ENCODE peak calls at places on chromosomes 7 and 10, in nine cellular contexts. R is stimulated activated CD4-positive, alpha-beta T cell treated with anti-CD3 and anti-CD28 coated beads, Interleukin-1b, Interleukin-23, amount 100 ng/mL, for 4 hours; T is T-cell; H is kidney glomerular epithelial cell; C is neural progenitor cell; B is cardiac septum; Y is AG04450; F is cardiac fibroblast; N is astrocyte of the spinal cord. V is an unnamed sample.
A peak's percentile ranks its signal among the peaks of the same experiment; 100 is the strongest.

GRCh38 chr7:151823783-151824182 is 53.1 kb downstream of the PRKAG2 start:
- DNase-seq in R (no peak), T (no peak), H (no peak), C (no peak), B (no peak), Y (no peak), F (no peak), N (no peak), V (no peak)

GRCh38 chr10:119209050-119209735 is 1.8 kb downstream of the GRK5 start:
- DNase-seq in R (peak; percentile 42), T (peak; percentile 62), H (peak; percentile 31), C (peak; percentile 83), B (peak; percentile 78), Y (no peak), F (peak; percentile 85), N (peak; percentile 69), V (no peak)

GRCh38 chr10:29751686-29752085 is 116.9 kb upstream of the SVIL start:
- DNase-seq in R (no peak), T (no peak), H (no peak), C (no peak), B (no peak), Y (no peak), F (no peak), N (no peak), V (no peak)

GRCh38 chr10:131852161-131852822 is 48.5 kb upstream of the PPP2R2D start:
- DNase-seq in R (no peak), T (no peak), H (no peak), C (no peak), B (peak; percentile 67), Y (no peak), F (no peak), N (no peak), V (no peak)

GRCh38 chr7:135601182-135601581 is 43.5 kb downstream of the NUP205 start:
- DNase-seq in R (no peak), T (no peak), H (no peak), C (no peak), B (no peak), Y (no peak), F (peak; percentile 22), N (peak; percentile 41), V (peak; percentile 4)

GRCh38 chr10:60238408-60239100 is 151.1 kb downstream of the ANK3 start:
- DNase-seq in R (no peak), T (no peak), H (peak; percentile 6), C (peak; percentile 37), B (no peak), Y (peak; percentile 30), F (peak; percentile 80), N (peak; percentile 64), V (peak; percentile 27)

GRCh38 chr7:105713488-105714465 is 132.5 kb upstream of the EFCAB10 start:
- DNase-seq in R (no peak), T (no peak), H (no peak), C (no peak), B (peak; percentile 41), Y (no peak), F (peak; percentile 11), N (no peak), V (peak; percentile 10)

GRCh38 chr7:55129409-55130078 is 110.7 kb downstream of the EGFR start:
- DNase-seq in R (no peak), T (no peak), H (no peak), C (no peak), B (no peak), Y (no peak), F (peak; percentile 67), N (peak; percentile 63), V (no peak)

GRCh38 chr7:38229386-38229785 is 44.0 kb downstream of the TARP start:
- DNase-seq in R (no peak), T (no peak), H (peak; percentile 39), C (no peak), B (no peak), Y (no peak), F (peak; percentile 20), N (peak; percentile 79), V (peak; percentile 8)

GRCh38 chr7:140533394-140533872 is 54.1 kb upstream of the MKRN1 start:
- DNase-seq in R (no peak), T (no peak), H (no peak), C (no peak), B (no peak), Y (no peak), F (no peak), N (no peak), V (no peak)

GRCh38 chr7:126783613-126784012 is 469.1 kb downstream of the GRM8 start:
- DNase-seq in R (no peak), T (no peak), H (no peak), C (no peak), B (no peak), Y (no peak), F (no peak), N (no peak), V (no peak)

GRCh38 chr7:24566274-24566673 is 7.0 kb upstream of the PALS2 start:
- DNase-seq in R (no peak), T (no peak), H (no peak), C (no peak), B (no peak), Y (no peak), F (no peak), N (no peak), V (no peak)

GRCh38 chr10:11573497-11573896 is 38.0 kb downstream of the USP6NL start:
- DNase-seq in R (no peak), T (no peak), H (peak; percentile 5), C (peak; percentile 41), B (no peak), Y (peak; percentile 4), F (peak; percentile 66), N (peak; percentile 30), V (peak; percentile 38)

GRCh38 chr10:110496553-110497437 is 912 bp upstream of the DUSP5 start:
- DNase-seq in R (no peak), T (no peak), H (no peak), C (no peak), B (no peak), Y (no peak), F (no peak), N (no peak), V (no peak)

GRCh38 chr7:82388138-82388537 is 55.4 kb downstream of the CACNA2D1 start:
- DNase-seq in R (no peak), T (no peak), H (no peak), C (no peak), B (no peak), Y (no peak), F (no peak), N (no peak), V (peak; percentile 11)

GRCh38 chr7:64651632-64652165 is 14.2 kb upstream of the ZNF107 start:
- DNase-seq in R (no peak), T (no peak), H (no peak), C (no peak), B (no peak), Y (no peak), F (no peak), N (no peak), V (no peak)

GRCh38 chr7:8228766-8229674 is 32.9 kb downstream of the ICA1 start:
- DNase-seq in R (no peak), T (no peak), H (no peak), C (no peak), B (no peak), Y (no peak), F (no peak), N (no peak), V (no peak)

GRCh38 chr10:116910924-116911323 is 61.6 kb downstream of the ENO4 start:
- DNase-seq in R (no peak), T (no peak), H (no peak), C (no peak), B (no peak), Y (no peak), F (no peak), N (no peak), V (no peak)

GRCh38 chr10:78979938-78980337 is 88.8 kb upstream of the ZMIZ1 start:
- DNase-seq in R (no peak), T (no peak), H (no peak), C (no peak), B (no peak), Y (no peak), F (no peak), N (no peak), V (no peak)

GRCh38 chr7:123819001-123819400 is 26.0 kb upstream of the HYAL4 start:
- DNase-seq in R (no peak), T (no peak), H (no peak), C (no peak), B (no peak), Y (no peak), F (no peak), N (no peak), V (no peak)

GRCh38 chr7:22811746-22812280 is 10.8 kb downstream of the TOMM7 start:
- DNase-seq in R (no peak), T (no peak), H (no peak), C (no peak), B (no peak), Y (no peak), F (no peak), N (no peak), V (no peak)

GRCh38 chr10:99798031-99798430 is 15.6 kb downstream of the ABCC2 start:
- DNase-seq in R (no peak), T (no peak), H (no peak), C (no peak), B (no peak), Y (no peak), F (no peak), N (no peak), V (no peak)

GRCh38 chr10:3639546-3639945 is 145.5 kb downstream of the KLF6 start:
- DNase-seq in R (no peak), T (no peak), H (no peak), C (no peak), B (no peak), Y (no peak), F (no peak), N (no peak), V (no peak)

GRCh38 chr7:1520574-1521234 is 9.8 kb upstream of the MAFK start:
- DNase-seq in R (no peak), T (no peak), H (no peak), C (no peak), B (no peak), Y (peak; percentile 39), F (peak; percentile 69), N (peak; percentile 97), V (no peak)

GRCh38 chr7:157751951-157752673 is 415.3 kb downstream of the DNAJB6 start:
- DNase-seq in R (no peak), T (no peak), H (no peak), C (no peak), B (no peak), Y (no peak), F (no peak), N (no peak), V (no peak)

GRCh38 chr7:41918597-41918996 is 215.7 kb upstream of the INHBA start:
- DNase-seq in R (no peak), T (no peak), H (peak; percentile 31), C (no peak), B (no peak), Y (peak; percentile 56), F (peak; percentile 59), N (peak; percentile 87), V (peak; percentile 79)

GRCh38 chr10:126302195-126302594 is 86.1 kb downstream of the ADAM12 start:
- DNase-seq in R (no peak), T (no peak), H (no peak), C (peak; percentile 19), B (no peak), Y (no peak), F (peak; percentile 6), N (no peak), V (no peak)

GRCh38 chr10:132173185-132173584 is 13.6 kb upstream of the DPYSL4 start:
- DNase-seq in R (no peak), T (no peak), H (no peak), C (no peak), B (no peak), Y (no peak), F (no peak), N (no peak), V (no peak)

GRCh38 chr7:2593036-2593727 is 34.4 kb downstream of the IQCE start:
- DNase-seq in R (no peak), T (no peak), H (no peak), C (no peak), B (no peak), Y (no peak), F (no peak), N (no peak), V (no peak)

GRCh38 chr7:4631021-4631663 is 51.0 kb upstream of the FOXK1 start:
- DNase-seq in R (no peak), T (no peak), H (no peak), C (no peak), B (no peak), Y (no peak), F (no peak), N (no peak), V (no peak)

V was measured in AG09309.